ENCODE peak calls at places on chromosomes 13 and 19, in ten cellular contexts. P, N, X, T, C, S, O, M, J and H are unnamed samples.

GRCh38 chr19:843180-843835 is 2.5 kb downstream of the PRTN3 start:
- DNase-seq in C (no peak), M (no peak), T (no peak), S (peak; percentile 38), X (no peak), P (no peak), N (no peak), J (peak; percentile 58), O (no peak), H (no peak)

GRCh38 chr19:30675086-30675485 is 302.9 kb downstream of the ZNF536 start:
- DNase-seq in M (no peak), J (no peak), N (no peak), X (no peak), S (no peak), C (no peak), P (no peak), O (no peak), T (no peak), H (no peak)

GRCh38 chr13:96200810-96201209 is 110.9 kb downstream of the HS6ST3 start:
- DNase-seq in O (no peak), P (no peak), J (no peak), M (no peak), N (no peak), S (no peak), T (no peak), C (no peak), X (peak; percentile 45), H (no peak)

GRCh38 chr13:19182536-19182935 is 912 bp upstream of the TUBA3C start:
- DNase-seq in O (no peak), X (no peak), C (no peak), S (no peak), J (peak; percentile 11), T (no peak), N (no peak), P (no peak), M (no peak), H (no peak)

GRCh38 chr13:97327521-97328221 is 105.5 kb downstream of the MBNL2 start:
- DNase-seq in T (peak; percentile 60), O (no peak), J (no peak), N (no peak), M (no peak), S (no peak), X (no peak), C (no peak), P (no peak), H (no peak)

GRCh38 chr19:8360196-8360595 is 3.8 kb upstream of the ANGPTL4 start:
- DNase-seq in N (no peak), T (no peak), J (no peak), P (no peak), O (no peak), M (no peak), C (no peak), S (no peak), X (no peak), H (no peak)

GRCh38 chr13:44052843-44053607 is 173.3 kb downstream of the LACC1 start:
- DNase-seq in X (no peak), N (no peak), S (peak; percentile 13), C (peak; percentile 17), T (no peak), O (peak; percentile 25), M (no peak), J (no peak), P (no peak), H (peak; percentile 62)

GRCh38 chr13:30325668-30326067 is 18.3 kb upstream of the KATNAL1 start:
- DNase-seq in J (no peak), T (no peak), S (no peak), M (no peak), N (no peak), O (no peak), C (no peak), P (no peak), X (no peak), H (no peak)

GRCh38 chr13:55493297-55493696 is 1647.4 kb upstream of the PRR20A start:
- DNase-seq in O (no peak), T (no peak), M (no peak), C (no peak), P (no peak), X (no peak), N (no peak), S (no peak), J (no peak), H (no peak)

GRCh38 chr13:27442797-27443196 is 7.6 kb downstream of the MTIF3 start:
- DNase-seq in J (no peak), X (no peak), S (no peak), T (no peak), N (peak; percentile 63), C (peak; percentile 36), O (no peak), M (no peak), P (no peak), H (no peak)

GRCh38 chr13:32426191-32426980 is 1.5 kb downstream of the N4BP2L1 start:
- DNase-seq in S (peak; percentile 35), X (peak; percentile 31), P (no peak), M (no peak), O (no peak), J (no peak), N (peak; percentile 64), C (peak; percentile 25), T (no peak), H (no peak)

GRCh38 chr19:18419195-18419698 is at the start of gene SSBP4:
- DNase-seq in O (peak; percentile 85), T (peak; percentile 76), C (peak; percentile 75), X (peak; percentile 68), N (peak; percentile 79), P (no peak), S (peak; percentile 76), J (peak; percentile 76), M (no peak), H (no peak)

GRCh38 chr19:13150187-13150918 is at the start of the genes IER2 and STX10:
- DNase-seq in N (peak; percentile 98), T (peak; percentile 96), C (peak; percentile 96), P (no peak), X (peak; percentile 97), S (peak; percentile 97), M (peak; percentile 92), J (peak; percentile 95), O (peak; percentile 97), H (peak; percentile 99)

GRCh38 chr13:48304132-48304876 is 753 bp downstream of the RB1 start:
- DNase-seq in P (no peak), C (peak; percentile 57), X (peak; percentile 65), S (peak; percentile 38), N (peak; percentile 83), M (no peak), T (peak; percentile 66), O (peak; percentile 51), J (peak; percentile 34), H (peak; percentile 72)
- TF ChIP-seq POLR2A in P (no peak), C (no peak), X (peak; percentile 59), S (no peak), N (no peak), M (no peak), T (no peak), O (no peak), J (no peak), H (no peak)

DNA sequence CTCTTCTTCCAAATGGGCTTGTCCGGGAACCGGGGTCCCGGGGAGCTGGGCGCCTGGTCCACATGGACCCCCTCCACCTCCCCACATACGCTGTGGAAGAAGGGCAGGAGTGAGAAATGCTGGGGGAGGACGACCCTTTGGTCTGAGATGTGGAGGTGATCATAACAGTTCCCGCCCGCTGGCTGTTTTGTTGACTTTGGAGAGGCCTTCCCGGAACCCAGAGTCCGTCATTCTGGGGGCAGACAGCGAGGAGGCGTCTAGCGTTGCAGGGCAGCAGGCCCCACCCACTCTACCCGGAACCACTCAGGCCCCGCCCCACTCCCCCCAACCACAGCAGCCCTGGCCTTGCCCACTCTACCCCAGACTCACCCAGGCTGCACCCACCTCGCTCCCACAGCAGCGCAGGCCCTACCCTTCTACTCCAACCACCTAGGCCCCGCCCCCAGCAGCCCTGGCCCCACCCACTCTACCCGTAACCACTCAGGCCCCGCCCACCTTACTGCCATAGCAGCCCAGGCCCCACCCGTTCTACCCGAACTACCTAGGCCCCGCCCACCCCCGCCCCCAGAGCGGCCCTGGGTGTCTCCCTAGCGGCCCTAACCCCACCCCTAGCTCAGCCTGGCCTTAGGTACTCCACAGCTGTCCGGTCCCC is 7.1 kb downstream of the GPR108 start:
- DNase-seq in T (no peak), S (peak; percentile 93), N (peak; percentile 92), C (peak; percentile 94), P (no peak), M (peak; percentile 86), J (peak; percentile 92), X (peak; percentile 88), O (no peak), H (peak; percentile 86)
- TF ChIP-seq POLR2A in T (no peak), S (peak; percentile 51), N (no peak), C (no peak), P (no peak), M (no peak), J (no peak), X (no peak), O (no peak), H (no peak)

GRCh38 chr13:110444226-110444653 is 117.3 kb downstream of the RAB20 start:
- DNase-seq in C (no peak), S (no peak), T (no peak), N (no peak), X (peak; percentile 55), J (no peak), O (no peak), M (no peak), P (peak; percentile 8), H (peak; percentile 83)
- TF ChIP-seq POLR2A in C (no peak), S (no peak), T (no peak), N (no peak), X (no peak), J (no peak), O (no peak), M (no peak), P (no peak), H (no peak)

GRCh38 chr19:42275103-42275502 is 6.1 kb downstream of the CIC start:
- DNase-seq in X (no peak), S (no peak), C (no peak), P (no peak), J (no peak), M (no peak), N (no peak), O (no peak), T (no peak), H (no peak)

GRCh38 chr19:42277821-42278809 is 9.1 kb downstream of the CIC start:
- DNase-seq in N (peak; percentile 46), M (no peak), T (peak; percentile 71), P (no peak), J (no peak), X (peak; percentile 52), C (no peak), O (peak; percentile 57), S (no peak), H (peak; percentile 72)

GRCh38 chr19:42276821-42277220 is 7.8 kb downstream of the CIC start:
- DNase-seq in N (no peak), P (no peak), X (no peak), T (no peak), J (no peak), O (no peak), C (no peak), M (no peak), S (no peak), H (no peak)

GRCh38 chr19:42275517-42275916 is 6.5 kb downstream of the CIC start:
- DNase-seq in S (no peak), X (no peak), M (no peak), N (no peak), J (no peak), C (no peak), T (no peak), O (no peak), P (no peak), H (no peak)

DNA sequence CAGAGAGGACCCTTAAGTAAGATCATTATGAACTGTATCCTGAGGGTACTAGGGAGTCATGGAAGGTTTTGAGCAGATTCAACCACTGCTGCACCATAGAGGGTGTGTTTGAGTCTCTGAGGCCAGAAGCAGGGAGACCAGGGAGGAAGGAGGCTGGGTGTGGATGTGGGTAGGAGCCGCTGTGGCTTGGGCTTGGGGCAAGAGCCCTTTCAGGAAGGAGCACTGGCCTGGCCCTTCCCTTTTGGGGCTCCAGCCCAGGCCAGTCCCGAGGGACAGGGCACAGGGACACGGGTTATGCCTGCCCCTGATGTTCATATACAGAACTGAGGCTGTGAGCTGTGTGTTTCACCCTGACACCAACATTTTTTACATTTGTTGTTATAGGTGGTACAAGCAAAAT is 7.2 kb downstream of the CIC start:
- DNase-seq in J (no peak), M (no peak), T (no peak), N (peak; percentile 47), X (no peak), S (no peak), P (no peak), C (no peak), O (peak; percentile 37), H (no peak)
- TF ChIP-seq POLR2A in J (no peak), M (no peak), T (no peak), N (no peak), X (no peak), S (no peak), P (no peak), C (no peak), O (no peak), H (no peak)